ENCODE peak calls at places on chromosomes 16 and 17, in four cellular contexts. P is heart left ventricle, V is K562, K is AG08396. Y is an unnamed sample.

GRCh38 chr16:57941016-57941656 is 29.8 kb downstream of the CNGB1 start:
- DNase-seq in P (peak), V (no peak), K (peak), Y (peak)

GRCh38 chr16:89828199-89828869 is at the start of gene SPIRE2:
- DNase-seq in V (peak), P (peak), K (peak), Y (peak)

GRCh38 chr17:27226611-27227234 is 67.2 kb upstream of the WSB1 start:
- DNase-seq in V (no peak), K (no peak), P (no peak), Y (no peak)

GRCh38 chr16:80460004-80460403 is 80.8 kb upstream of the DYNLRB2 start:
- DNase-seq in K (no peak), V (no peak), P (no peak), Y (no peak)

GRCh38 chr16:1093284-1094123 is 2.5 kb downstream of the C1QTNF8 start:
- DNase-seq in P (no peak), V (peak), K (no peak), Y (no peak)

GRCh38 chr16:48471435-48471834 is 86.2 kb upstream of the SIAH1 start:
- DNase-seq in K (no peak), P (no peak), V (no peak), Y (no peak)

GRCh38 chr16:87806246-87806607 is 40.4 kb upstream of the KLHDC4 start:
- DNase-seq in V (peak), P (no peak), K (no peak), Y (no peak)

GRCh38 chr17:15510361-15510760 is 42.9 kb upstream of the CDRT4 start:
- DNase-seq in P (no peak), K (peak), V (no peak), Y (no peak)

GRCh38 chr17:32127156-32127897 is 15.0 kb upstream of the RHOT1 start:
- DNase-seq in P (peak), V (peak), K (peak), Y (peak)

GRCh38 chr17:58506354-58507080 is 7.9 kb downstream of the MTMR4 start:
- DNase-seq in V (no peak), P (no peak), K (no peak), Y (no peak)

GRCh38 chr16:67530013-67530939 is 1.6 kb downstream of the RIPOR1 start:
- DNase-seq in V (peak), K (peak), P (peak), Y (peak)

GRCh38 chr17:76384222-76384986 is at the start of gene SPHK1:
- DNase-seq in K (peak), V (peak), P (peak), Y (peak)

GRCh38 chr17:78387982-78388941 is 9.8 kb downstream of the PGS1 start:
- DNase-seq in V (no peak), K (no peak), P (peak), Y (no peak)

GRCh38 chr16:76931186-76931585 is 259.8 kb upstream of the MON1B start:
- DNase-seq in K (no peak), V (no peak), P (no peak), Y (no peak)

Y was measured in cerebellum.